ENCODE peak calls at places on chromosomes 3 and 15, in seven cellular contexts. One of them, this sample, is unnamed.

GRCh38 chr3:117628896-117629295 is 919.3 kb downstream of the TUSC7 start:
- DNase-seq in epithelial cell of proximal tubule: no peak
- DNase-seq in Peyer's patch: no peak
- DNase-seq in stomach: peak; percentile 30
- DNase-seq in psoas muscle: no peak
- DNase-seq in ovary: no peak
- DNase-seq in OCI-LY7: peak; percentile 5
- DNase-seq in this sample: peak; percentile 16

GRCh38 chr15:100112061-100112420 is 229.7 kb downstream of the ADAMTS17 start:
- DNase-seq in epithelial cell of proximal tubule: no peak
- DNase-seq in Peyer's patch: no peak
- DNase-seq in stomach: no peak
- DNase-seq in psoas muscle: no peak
- DNase-seq in ovary: no peak
- DNase-seq in OCI-LY7: no peak
- DNase-seq in this sample: peak; percentile 4

GRCh38 chr15:73800662-73801345 is 47.7 kb upstream of the INSYN1 start:
- DNase-seq in epithelial cell of proximal tubule: no peak
- DNase-seq in Peyer's patch: no peak
- DNase-seq in stomach: no peak
- DNase-seq in psoas muscle: peak; percentile 60
- DNase-seq in ovary: peak; percentile 34
- DNase-seq in OCI-LY7: no peak
- DNase-seq in this sample: peak; percentile 58

GRCh38 chr3:179852117-179852886 is 184.4 kb downstream of the PEX5L start:
- DNase-seq in epithelial cell of proximal tubule: no peak
- DNase-seq in Peyer's patch: no peak
- DNase-seq in stomach: no peak
- DNase-seq in psoas muscle: no peak
- DNase-seq in ovary: no peak
- DNase-seq in OCI-LY7: no peak
- DNase-seq in this sample: no peak

GRCh38 chr3:48820626-48821324 is 26.9 kb downstream of the PRKAR2A start:
- DNase-seq in epithelial cell of proximal tubule: no peak
- DNase-seq in Peyer's patch: no peak
- DNase-seq in stomach: no peak
- DNase-seq in psoas muscle: no peak
- DNase-seq in ovary: no peak
- DNase-seq in OCI-LY7: no peak
- DNase-seq in this sample: no peak

GRCh38 chr3:127365383-127365782 is 77.5 kb upstream of the PRR20G start:
- DNase-seq in epithelial cell of proximal tubule: no peak
- DNase-seq in Peyer's patch: no peak
- DNase-seq in stomach: no peak
- DNase-seq in psoas muscle: no peak
- DNase-seq in ovary: no peak
- DNase-seq in OCI-LY7: no peak
- DNase-seq in this sample: no peak

GRCh38 chr3:87026246-87026645 is 35.3 kb upstream of the VGLL3 start:
- DNase-seq in epithelial cell of proximal tubule: no peak
- DNase-seq in Peyer's patch: no peak
- DNase-seq in stomach: no peak
- DNase-seq in psoas muscle: no peak
- DNase-seq in ovary: no peak
- DNase-seq in OCI-LY7: no peak
- DNase-seq in this sample: no peak

GRCh38 chr3:37540786-37541185 is 320.9 kb upstream of the CTDSPL start:
- DNase-seq in epithelial cell of proximal tubule: no peak
- DNase-seq in Peyer's patch: no peak
- DNase-seq in stomach: no peak
- DNase-seq in psoas muscle: no peak
- DNase-seq in ovary: no peak
- DNase-seq in OCI-LY7: no peak
- DNase-seq in this sample: no peak

GRCh38 chr3:55557549-55557948 is 70.4 kb upstream of the WNT5A start:
- DNase-seq in epithelial cell of proximal tubule: no peak
- DNase-seq in Peyer's patch: no peak
- DNase-seq in stomach: no peak
- DNase-seq in psoas muscle: no peak
- DNase-seq in ovary: no peak
- DNase-seq in OCI-LY7: no peak
- DNase-seq in this sample: no peak

GRCh38 chr15:34358367-34358766 is 8.6 kb downstream of the LPCAT4 start:
- DNase-seq in epithelial cell of proximal tubule: no peak
- DNase-seq in Peyer's patch: no peak
- DNase-seq in stomach: no peak
- DNase-seq in psoas muscle: no peak
- DNase-seq in ovary: no peak
- DNase-seq in OCI-LY7: no peak
- DNase-seq in this sample: no peak

GRCh38 chr3:42839616-42840015 is 30.4 kb downstream of the ACKR2 start:
- DNase-seq in epithelial cell of proximal tubule: no peak
- DNase-seq in Peyer's patch: peak; percentile 36
- DNase-seq in stomach: peak; percentile 48
- DNase-seq in psoas muscle: no peak
- DNase-seq in ovary: peak; percentile 31
- DNase-seq in OCI-LY7: peak; percentile 63
- DNase-seq in this sample: no peak

GRCh38 chr3:188349963-188350332 is 196.0 kb downstream of the LPP start:
- DNase-seq in epithelial cell of proximal tubule: peak; percentile 52
- DNase-seq in Peyer's patch: no peak
- DNase-seq in stomach: no peak
- DNase-seq in psoas muscle: no peak
- DNase-seq in ovary: no peak
- DNase-seq in OCI-LY7: no peak
- DNase-seq in this sample: no peak

GRCh38 chr3:34687671-34688070 is 889.2 kb downstream of the PDCD6IP start:
- DNase-seq in epithelial cell of proximal tubule: no peak
- DNase-seq in Peyer's patch: no peak
- DNase-seq in stomach: no peak
- DNase-seq in psoas muscle: no peak
- DNase-seq in ovary: no peak
- DNase-seq in OCI-LY7: no peak
- DNase-seq in this sample: no peak

GRCh38 chr3:179278151-179278550 is 27.2 kb upstream of the KCNMB3 start:
- DNase-seq in epithelial cell of proximal tubule: no peak
- DNase-seq in Peyer's patch: no peak
- DNase-seq in stomach: no peak
- DNase-seq in psoas muscle: no peak
- DNase-seq in ovary: no peak
- DNase-seq in OCI-LY7: no peak
- DNase-seq in this sample: no peak

GRCh38 chr3:94269763-94270162 is 206.9 kb downstream of the NSUN3 start:
- DNase-seq in epithelial cell of proximal tubule: no peak
- DNase-seq in Peyer's patch: no peak
- DNase-seq in stomach: no peak
- DNase-seq in psoas muscle: no peak
- DNase-seq in ovary: no peak
- DNase-seq in OCI-LY7: no peak
- DNase-seq in this sample: no peak

GRCh38 chr3:47761046-47761445 is 20.6 kb downstream of the SMARCC1 start:
- DNase-seq in epithelial cell of proximal tubule: no peak
- DNase-seq in Peyer's patch: no peak
- DNase-seq in stomach: no peak
- DNase-seq in psoas muscle: no peak
- DNase-seq in ovary: no peak
- DNase-seq in OCI-LY7: no peak
- DNase-seq in this sample: no peak

GRCh38 chr15:57595011-57595866 is 3.5 kb downstream of the MYZAP start:
- DNase-seq in epithelial cell of proximal tubule: no peak
- DNase-seq in Peyer's patch: no peak
- DNase-seq in stomach: peak; percentile 77
- DNase-seq in psoas muscle: no peak
- DNase-seq in ovary: no peak
- DNase-seq in OCI-LY7: no peak
- DNase-seq in this sample: no peak

GRCh38 chr3:100875239-100875638 is 118.0 kb downstream of the ABI3BP start:
- DNase-seq in epithelial cell of proximal tubule: no peak
- DNase-seq in Peyer's patch: no peak
- DNase-seq in stomach: peak; percentile 84
- DNase-seq in psoas muscle: peak; percentile 21
- DNase-seq in ovary: peak; percentile 44
- DNase-seq in OCI-LY7: no peak
- DNase-seq in this sample: peak; percentile 41

GRCh38 chr3:104887069-104887468 is 479.6 kb upstream of the ALCAM start:
- DNase-seq in epithelial cell of proximal tubule: no peak
- DNase-seq in Peyer's patch: no peak
- DNase-seq in stomach: no peak
- DNase-seq in psoas muscle: no peak
- DNase-seq in ovary: no peak
- DNase-seq in OCI-LY7: no peak
- DNase-seq in this sample: no peak

GRCh38 chr15:52150043-52150825 is 37.7 kb upstream of the BCL2L10 start:
- DNase-seq in epithelial cell of proximal tubule: no peak
- DNase-seq in Peyer's patch: no peak
- DNase-seq in stomach: no peak
- DNase-seq in psoas muscle: no peak
- DNase-seq in ovary: no peak
- DNase-seq in OCI-LY7: no peak
- DNase-seq in this sample: no peak

GRCh38 chr15:68599560-68600071 is 20.8 kb downstream of the CORO2B start:
- DNase-seq in epithelial cell of proximal tubule: no peak
- DNase-seq in Peyer's patch: no peak
- DNase-seq in stomach: no peak
- DNase-seq in psoas muscle: no peak
- DNase-seq in ovary: peak; percentile 73
- DNase-seq in OCI-LY7: peak; percentile 55
- DNase-seq in this sample: no peak

GRCh38 chr15:80059786-80060489 is 462 bp downstream of the ZFAND6 start:
- DNase-seq in epithelial cell of proximal tubule: no peak
- DNase-seq in Peyer's patch: peak; percentile 39
- DNase-seq in stomach: peak; percentile 45
- DNase-seq in psoas muscle: peak; percentile 82
- DNase-seq in ovary: no peak
- DNase-seq in OCI-LY7: peak; percentile 86
- DNase-seq in this sample: no peak

GRCh38 chr3:131361464-131362421 is 19.8 kb upstream of the NUDT16 start:
- DNase-seq in epithelial cell of proximal tubule: peak; percentile 80
- DNase-seq in Peyer's patch: peak; percentile 43
- DNase-seq in stomach: peak; percentile 96
- DNase-seq in psoas muscle: peak; percentile 81
- DNase-seq in ovary: peak; percentile 71
- DNase-seq in OCI-LY7: no peak
- DNase-seq in this sample: peak; percentile 55

GRCh38 chr3:108125151-108125540 is 34.3 kb upstream of the CD47 start:
- DNase-seq in epithelial cell of proximal tubule: no peak
- DNase-seq in Peyer's patch: no peak
- DNase-seq in stomach: no peak
- DNase-seq in psoas muscle: no peak
- DNase-seq in ovary: no peak
- DNase-seq in OCI-LY7: no peak
- DNase-seq in this sample: no peak

GRCh38 chr3:160754855-160755747 is 930 bp upstream of the PPM1L start:
- DNase-seq in epithelial cell of proximal tubule: peak; percentile 53
- DNase-seq in Peyer's patch: peak; percentile 91
- DNase-seq in stomach: peak; percentile 95
- DNase-seq in psoas muscle: peak; percentile 94
- DNase-seq in ovary: peak; percentile 92
- DNase-seq in OCI-LY7: peak; percentile 95
- DNase-seq in this sample: peak; percentile 91

DNA sequence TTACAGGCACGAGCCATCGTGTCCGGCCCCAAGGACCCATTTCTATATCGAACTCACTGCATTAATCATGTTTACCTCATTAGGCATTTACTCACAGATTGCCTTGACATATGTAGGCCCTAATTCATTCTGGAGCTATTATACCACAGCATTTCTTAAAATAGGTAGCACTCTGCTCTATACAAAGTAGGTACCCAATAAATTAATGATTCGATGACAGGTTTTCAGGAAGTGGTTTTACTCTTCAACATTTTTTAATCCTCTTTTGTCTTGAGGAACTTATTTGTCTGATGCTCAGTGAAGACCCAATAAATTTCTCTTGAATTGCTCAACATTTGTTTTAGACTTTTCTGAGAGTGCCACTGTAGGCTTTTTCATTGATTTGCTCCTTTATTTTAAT is 12.1 kb downstream of the TGFBR2 start:
- DNase-seq in epithelial cell of proximal tubule: no peak
- DNase-seq in Peyer's patch: no peak
- DNase-seq in stomach: no peak
- DNase-seq in psoas muscle: no peak
- DNase-seq in ovary: no peak
- DNase-seq in OCI-LY7: peak; percentile 66
- DNase-seq in this sample: no peak
- H3K4me3 ChIP-seq in epithelial cell of proximal tubule: no peak overlapping the region
- H3K4me3 ChIP-seq in Peyer's patch: no peak overlapping the region
- H3K4me3 ChIP-seq in stomach: no peak overlapping the region
- H3K4me3 ChIP-seq in psoas muscle: no peak overlapping the region
- H3K4me3 ChIP-seq in ovary: no peak overlapping the region
- H3K4me3 ChIP-seq in OCI-LY7: peak overlapping the region; percentile 44
- H3K4me3 ChIP-seq in this sample: no peak overlapping the region

GRCh38 chr3:158789592-158789991 is 12.3 kb upstream of the MFSD1 start:
- DNase-seq in epithelial cell of proximal tubule: no peak
- DNase-seq in Peyer's patch: no peak
- DNase-seq in stomach: no peak
- DNase-seq in psoas muscle: no peak
- DNase-seq in ovary: no peak
- DNase-seq in OCI-LY7: peak; percentile 13
- DNase-seq in this sample: no peak
- TF ChIP-seq CTCF in epithelial cell of proximal tubule: peak; percentile 70
- TF ChIP-seq CTCF in Peyer's patch: peak; percentile 63
- TF ChIP-seq CTCF in stomach: no peak
- TF ChIP-seq CTCF in psoas muscle: peak; percentile 43
- TF ChIP-seq CTCF in ovary: peak; percentile 25
- TF ChIP-seq CTCF in OCI-LY7: peak; percentile 55
- TF ChIP-seq CTCF in this sample: no peak

GRCh38 chr3:124879395-124879723 is 7.8 kb downstream of the ITGB5 start:
- DNase-seq in epithelial cell of proximal tubule: no peak
- DNase-seq in Peyer's patch: no peak
- DNase-seq in stomach: no peak
- DNase-seq in psoas muscle: no peak
- DNase-seq in ovary: no peak
- DNase-seq in OCI-LY7: no peak
- DNase-seq in this sample: no peak

GRCh38 chr3:124881976-124882697 is 5.0 kb downstream of the ITGB5 start:
- DNase-seq in epithelial cell of proximal tubule: no peak
- DNase-seq in Peyer's patch: no peak
- DNase-seq in stomach: no peak
- DNase-seq in psoas muscle: no peak
- DNase-seq in ovary: no peak
- DNase-seq in OCI-LY7: no peak
- DNase-seq in this sample: no peak

GRCh38 chr3:124882749-124883148 is 4.4 kb downstream of the ITGB5 start:
- DNase-seq in epithelial cell of proximal tubule: no peak
- DNase-seq in Peyer's patch: no peak
- DNase-seq in stomach: no peak
- DNase-seq in psoas muscle: no peak
- DNase-seq in ovary: no peak
- DNase-seq in OCI-LY7: no peak
- DNase-seq in this sample: no peak

GRCh38 chr3:124877617-124878016 is 9.5 kb downstream of the ITGB5 start:
- DNase-seq in epithelial cell of proximal tubule: no peak
- DNase-seq in Peyer's patch: no peak
- DNase-seq in stomach: no peak
- DNase-seq in psoas muscle: no peak
- DNase-seq in ovary: no peak
- DNase-seq in OCI-LY7: no peak
- DNase-seq in this sample: no peak

GRCh38 chr3:124878561-124879394 is 8.4 kb downstream of the ITGB5 start:
- DNase-seq in epithelial cell of proximal tubule: peak; percentile 86
- DNase-seq in Peyer's patch: no peak
- DNase-seq in stomach: no peak
- DNase-seq in psoas muscle: peak; percentile 53
- DNase-seq in ovary: no peak
- DNase-seq in OCI-LY7: no peak
- DNase-seq in this sample: peak; percentile 62
- H3K4me3 ChIP-seq in epithelial cell of proximal tubule: no peak overlapping the region
- H3K4me3 ChIP-seq in Peyer's patch: no peak overlapping the region
- H3K4me3 ChIP-seq in stomach: no peak overlapping the region
- H3K4me3 ChIP-seq in psoas muscle: no peak overlapping the region
- H3K4me3 ChIP-seq in ovary: no peak overlapping the region
- H3K4me3 ChIP-seq in OCI-LY7: no peak overlapping the region
- H3K4me3 ChIP-seq in this sample: no peak overlapping the region

GRCh38 chr15:82103500-82103899 is 57.7 kb upstream of the MEX3B start:
- DNase-seq in epithelial cell of proximal tubule: no peak
- DNase-seq in Peyer's patch: no peak
- DNase-seq in stomach: no peak
- DNase-seq in psoas muscle: no peak
- DNase-seq in ovary: no peak
- DNase-seq in OCI-LY7: no peak
- DNase-seq in this sample: no peak
- TF ChIP-seq CTCF in epithelial cell of proximal tubule: peak; percentile 31
- TF ChIP-seq CTCF in Peyer's patch: no peak
- TF ChIP-seq CTCF in stomach: no peak
- TF ChIP-seq CTCF in psoas muscle: peak; percentile 9
- TF ChIP-seq CTCF in ovary: no peak
- TF ChIP-seq CTCF in OCI-LY7: peak; percentile 54
- TF ChIP-seq CTCF in this sample: no peak

This sample was measured in uterus.